ENCODE peak calls at places on chromosomes 5 and 9, in four cellular contexts. One of them, this sample, is unnamed.

GRCh38 chr5:76144892-76145291 is 61.7 kb downstream of the SV2C start:
- DNase-seq in NT2/D1: peak
- DNase-seq in AG08396: no peak
- DNase-seq in uterus: no peak
- DNase-seq in this sample: no peak

GRCh38 chr9:6567140-6567591 is 78.4 kb downstream of the GLDC start:
- DNase-seq in NT2/D1: no peak
- DNase-seq in AG08396: peak
- DNase-seq in uterus: no peak
- DNase-seq in this sample: no peak

GRCh38 chr5:98455660-98456059 is 317.8 kb upstream of the RGMB start:
- DNase-seq in NT2/D1: no peak
- DNase-seq in AG08396: peak
- DNase-seq in uterus: no peak
- DNase-seq in this sample: no peak

GRCh38 chr9:33943389-33943788 is 105.3 kb downstream of the UBAP2 start:
- DNase-seq in NT2/D1: no peak
- DNase-seq in AG08396: no peak
- DNase-seq in uterus: no peak
- DNase-seq in this sample: no peak

GRCh38 chr5:80184235-80185023 is 71.4 kb downstream of the SERINC5 start:
- DNase-seq in NT2/D1: peak
- DNase-seq in AG08396: no peak
- DNase-seq in uterus: no peak
- DNase-seq in this sample: no peak

GRCh38 chr9:130745829-130746228 is 52.2 kb downstream of the EXOSC2 start:
- DNase-seq in NT2/D1: no peak
- DNase-seq in AG08396: no peak
- DNase-seq in uterus: no peak
- DNase-seq in this sample: no peak

GRCh38 chr9:113590991-113591898 is 127.7 kb downstream of the RGS3 start:
- DNase-seq in NT2/D1: peak
- DNase-seq in AG08396: peak
- DNase-seq in uterus: peak
- DNase-seq in this sample: peak

GRCh38 chr5:9058666-9059065 is 487.2 kb downstream of the SEMA5A start:
- DNase-seq in NT2/D1: no peak
- DNase-seq in AG08396: no peak
- DNase-seq in uterus: no peak
- DNase-seq in this sample: no peak

GRCh38 chr5:124935060-124935459 is 188.6 kb upstream of the ZNF608 start:
- DNase-seq in NT2/D1: no peak
- DNase-seq in AG08396: no peak
- DNase-seq in uterus: no peak
- DNase-seq in this sample: no peak

GRCh38 chr9:73199448-73199847 is 47.8 kb downstream of the ANXA1 start:
- DNase-seq in NT2/D1: no peak
- DNase-seq in AG08396: no peak
- DNase-seq in uterus: no peak
- DNase-seq in this sample: no peak

GRCh38 chr5:181187500-181188213 is 17.3 kb downstream of the TRIM7 start:
- DNase-seq in NT2/D1: no peak
- DNase-seq in AG08396: peak
- DNase-seq in uterus: peak
- DNase-seq in this sample: peak

GRCh38 chr5:119316116-119316515 is 39.7 kb upstream of the TNFAIP8 start:
- DNase-seq in NT2/D1: no peak
- DNase-seq in AG08396: no peak
- DNase-seq in uterus: no peak
- DNase-seq in this sample: no peak

GRCh38 chr5:32767948-32768427 is 56.9 kb downstream of the NPR3 start:
- DNase-seq in NT2/D1: no peak
- DNase-seq in AG08396: peak
- DNase-seq in uterus: no peak
- DNase-seq in this sample: no peak

GRCh38 chr9:113622600-113623400 is 159.3 kb downstream of the RGS3 start:
- DNase-seq in NT2/D1: peak
- DNase-seq in AG08396: peak
- DNase-seq in uterus: no peak
- DNase-seq in this sample: no peak

GRCh38 chr5:110356687-110357086 is 369.8 kb downstream of the TMEM232 start:
- DNase-seq in NT2/D1: no peak
- DNase-seq in AG08396: no peak
- DNase-seq in uterus: no peak
- DNase-seq in this sample: no peak

GRCh38 chr5:172412724-172413260 is 41.5 kb downstream of the SH3PXD2B start:
- DNase-seq in NT2/D1: no peak
- DNase-seq in AG08396: peak
- DNase-seq in uterus: peak
- DNase-seq in this sample: peak

GRCh38 chr5:96050273-96050880 is 88.7 kb upstream of the ELL2 start:
- DNase-seq in NT2/D1: no peak
- DNase-seq in AG08396: no peak
- DNase-seq in uterus: no peak
- DNase-seq in this sample: no peak

GRCh38 chr5:145835839-145836222 is 689 bp upstream of the PRELID2 start:
- DNase-seq in NT2/D1: no peak
- DNase-seq in AG08396: no peak
- DNase-seq in uterus: no peak
- DNase-seq in this sample: no peak

GRCh38 chr5:54309751-54310432 is 481 bp downstream of the ARL15 start:
- DNase-seq in NT2/D1: no peak
- DNase-seq in AG08396: peak
- DNase-seq in uterus: peak
- DNase-seq in this sample: peak

GRCh38 chr5:57207681-57208080 is 33.8 kb downstream of the GPBP1 start:
- DNase-seq in NT2/D1: no peak
- DNase-seq in AG08396: no peak
- DNase-seq in uterus: peak
- DNase-seq in this sample: peak

GRCh38 chr9:109568568-109569210 is 70.6 kb upstream of the PTPN3 start:
- DNase-seq in NT2/D1: no peak
- DNase-seq in AG08396: no peak
- DNase-seq in uterus: no peak
- DNase-seq in this sample: peak

GRCh38 chr5:180825768-180826525 is 23.3 kb upstream of the MGAT1 start:
- DNase-seq in NT2/D1: no peak
- DNase-seq in AG08396: peak
- DNase-seq in uterus: no peak
- DNase-seq in this sample: no peak

GRCh38 chr9:84670106-84670800 is 724 bp downstream of the NTRK2 start:
- DNase-seq in NT2/D1: no peak
- DNase-seq in AG08396: peak
- DNase-seq in uterus: no peak
- DNase-seq in this sample: no peak